ENCODE peak calls at places on chromosomes 3 and 15, in seven cellular contexts. G is natural killer cell, C is right lobe of liver, H is neural crest cell, O is fibroblast of lung, M is MM.1S, R is GM13976. X is an unnamed sample.

GRCh38 chr15:67083135-67083766 is 17.8 kb downstream of the SMAD3 start:
- DNase-seq in O (no peak), C (no peak), R (no peak), H (no peak), G (no peak), M (no peak), X (no peak)

GRCh38 chr3:133568294-133569014 is 5.0 kb upstream of the CDV3 start:
- DNase-seq in C (no peak), R (no peak), M (no peak), G (no peak), H (no peak), O (peak; percentile 97), X (no peak)

GRCh38 chr15:83206971-83207621 is 527 bp downstream of the HDGFL3 start:
- DNase-seq in M (peak; percentile 8), O (peak; percentile 49), H (peak; percentile 51), C (peak; percentile 28), G (peak; percentile 33), R (peak; percentile 56), X (no peak)

GRCh38 chr3:182490601-182491485 is 302.5 kb upstream of the ATP11B start:
- DNase-seq in C (no peak), G (no peak), M (peak; percentile 68), R (no peak), H (no peak), O (peak; percentile 29), X (no peak)

GRCh38 chr3:174955513-174956001 is 96.4 kb downstream of the NAALADL2 start:
- DNase-seq in O (peak; percentile 69), G (no peak), R (no peak), H (no peak), M (no peak), C (no peak), X (no peak)

GRCh38 chr3:197854596-197855343 is 63.7 kb downstream of the LRCH3 start:
- DNase-seq in H (no peak), G (no peak), M (no peak), O (peak; percentile 95), C (no peak), R (no peak), X (no peak)

GRCh38 chr15:90471769-90472168 is 58.0 kb upstream of the CRTC3 start:
- DNase-seq in G (no peak), C (no peak), H (no peak), M (no peak), O (no peak), R (no peak), X (no peak)

GRCh38 chr15:66740802-66741201 is 38.8 kb downstream of the SMAD6 start:
- DNase-seq in M (no peak), O (no peak), H (no peak), R (no peak), C (peak; percentile 14), G (no peak), X (no peak)

GRCh38 chr15:91966181-91966552 is 112.7 kb downstream of the SLCO3A1 start:
- DNase-seq in H (no peak), G (no peak), O (no peak), R (no peak), M (no peak), C (no peak), X (no peak)

GRCh38 chr15:54660356-54660755 is 536.4 kb downstream of the RSL24D1 start:
- DNase-seq in C (no peak), H (no peak), O (no peak), R (no peak), G (no peak), M (peak; percentile 11), X (no peak)

GRCh38 chr3:43077708-43078107 is 28.2 kb downstream of the POMGNT2 start:
- DNase-seq in G (no peak), C (no peak), R (no peak), H (no peak), O (no peak), M (no peak), X (no peak)

GRCh38 chr15:39624806-39625205 is 43.9 kb downstream of the THBS1 start:
- DNase-seq in C (peak; percentile 49), H (no peak), O (peak; percentile 93), R (peak; percentile 43), M (peak; percentile 80), G (peak; percentile 75), X (no peak)

GRCh38 chr3:64595253-64595694 is 92.5 kb downstream of the ADAMTS9 start:
- DNase-seq in O (peak; percentile 90), R (no peak), M (no peak), C (no peak), H (no peak), G (no peak), X (no peak)

GRCh38 chr15:70783610-70784021 is 20.3 kb upstream of the UACA start:
- DNase-seq in H (no peak), C (no peak), R (no peak), O (peak; percentile 79), G (no peak), M (no peak), X (no peak)

GRCh38 chr3:136989781-136990524 is 32.2 kb downstream of the IL20RB start:
- DNase-seq in C (no peak), H (no peak), R (no peak), M (no peak), G (no peak), O (no peak), X (no peak)

GRCh38 chr15:51883436-51883835 is 54.0 kb downstream of the TMOD3 start:
- DNase-seq in H (no peak), G (no peak), M (no peak), R (no peak), O (peak; percentile 74), C (no peak), X (no peak)

GRCh38 chr3:111260878-111261277 is 189.3 kb downstream of the NECTIN3 start:
- DNase-seq in O (peak; percentile 50), R (no peak), H (no peak), M (no peak), G (no peak), C (no peak), X (no peak)

GRCh38 chr3:155241559-155241958 is 51.9 kb downstream of the STRIT1 start:
- DNase-seq in M (no peak), C (no peak), G (no peak), O (peak; percentile 31), H (no peak), R (no peak), X (no peak)

DNA sequence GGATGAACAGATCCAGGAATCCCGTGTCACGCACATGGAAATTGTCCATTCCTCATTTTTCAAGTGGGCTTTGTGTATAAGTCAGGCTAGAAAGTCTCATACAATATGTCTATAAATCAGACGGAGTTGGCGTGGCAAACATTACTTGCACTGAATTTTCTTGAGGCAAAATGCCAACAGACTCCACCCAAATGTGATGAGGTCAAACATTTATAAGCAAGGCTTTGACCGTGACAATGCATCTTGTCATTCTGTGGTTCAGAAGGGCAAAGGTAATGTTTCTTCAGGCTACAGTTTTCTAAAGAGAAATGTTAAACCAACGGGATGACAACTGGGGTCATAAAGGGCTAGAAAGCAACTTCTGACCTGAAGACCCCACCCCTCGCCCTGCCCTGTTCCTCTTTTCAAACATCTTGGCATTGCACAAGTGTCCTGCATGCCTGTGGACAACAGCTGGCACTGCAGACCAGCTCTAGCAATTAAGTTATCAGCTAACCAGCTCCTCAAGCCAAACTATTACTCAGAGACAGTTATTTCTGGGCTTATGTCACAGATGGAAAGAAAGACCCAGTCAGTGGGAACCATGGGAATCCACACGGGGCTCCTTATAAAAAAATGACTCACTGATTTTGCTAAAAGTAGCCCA is 36.5 kb upstream of the SPTBN5 start:
- DNase-seq in H (no peak), R (no peak), C (no peak), M (no peak), O (peak; percentile 98), G (no peak), X (peak; percentile 91)
- TF ChIP-seq CTCF in H (no peak), R (no peak), C (no peak), M (no peak), O (peak; percentile 21), G (no peak), X (peak; percentile 51)

GRCh38 chr15:79179597-79179996 is 89.0 kb upstream of the RASGRF1 start:
- DNase-seq in R (no peak), M (no peak), C (no peak), G (no peak), H (no peak), O (no peak), X (no peak)

GRCh38 chr15:79180318-79180717 is 89.7 kb upstream of the RASGRF1 start:
- DNase-seq in O (no peak), R (no peak), C (no peak), M (no peak), G (no peak), H (no peak), X (no peak)

GRCh38 chr15:79184465-79184892 is 93.9 kb upstream of the RASGRF1 start:
- DNase-seq in G (peak; percentile 46), H (peak; percentile 81), O (peak; percentile 41), C (peak; percentile 69), M (peak; percentile 68), R (peak; percentile 79), X (peak; percentile 65)

GRCh38 chr15:79186616-79187015 is 95.9 kb upstream of the ANKRD34C start:
- DNase-seq in R (no peak), M (no peak), H (no peak), G (no peak), O (no peak), C (no peak), X (no peak)

GRCh38 chr15:79185199-79185598 is 94.6 kb upstream of the RASGRF1 start:
- DNase-seq in H (peak; percentile 32), M (peak; percentile 33), O (no peak), C (no peak), G (no peak), R (peak; percentile 44), X (no peak)
- TF ChIP-seq CTCF in H (peak; percentile 28), M (peak; percentile 38), O (peak; percentile 15), C (no peak), G (no peak), R (peak; percentile 5), X (no peak)

GRCh38 chr3:190120161-190121060 is at the start of gene P3H2:
- DNase-seq in C (peak; percentile 83), O (peak; percentile 94), R (peak; percentile 86), M (peak; percentile 91), G (no peak), H (peak; percentile 68), X (peak; percentile 46)
- TF ChIP-seq CTCF in C (peak; percentile 40), O (peak; percentile 59), R (no peak), M (peak; percentile 60), G (no peak), H (peak; percentile 53), X (no peak)

GRCh38 chr15:57079446-57079845 is 161.0 kb downstream of the TCF12 start:
- DNase-seq in H (no peak), G (no peak), R (no peak), M (peak; percentile 13), O (peak; percentile 44), C (no peak), X (no peak)
- TF ChIP-seq CTCF in H (peak; percentile 21), G (no peak), R (peak; percentile 4), M (no peak), O (no peak), C (no peak), X (peak; percentile 60)

GRCh38 chr15:29364429-29365078 is 94.9 kb upstream of the NSMCE3 start:
- DNase-seq in O (peak; percentile 90), H (no peak), C (no peak), M (no peak), G (no peak), R (no peak), X (no peak)
- TF ChIP-seq CTCF in O (peak; percentile 36), H (peak; percentile 51), C (no peak), M (no peak), G (no peak), R (no peak), X (no peak)

X was measured in CD14-positive monocyte.